ENCODE peak calls at places on chromosome 22, in six cellular contexts. O is GM19239, E is EH, Y is fibroblast of gingiva, Q is left cardiac atrium, B is NCI-H1092 treated with DMSO at 0.1 percent for 48 hours. D is an unnamed sample.

GRCh38 chr22:41355895-41356294 is 25.8 kb upstream of the TEF start:
- DNase-seq in Y (no peak), O (no peak), B (no peak), Q (no peak), E (no peak), D (no peak)

GRCh38 chr22:44697423-44698179 is 4.4 kb upstream of the PRR5 start:
- DNase-seq in B (no peak), Y (peak; percentile 47), E (peak; percentile 80), Q (peak; percentile 87), O (peak; percentile 91), D (peak; percentile 78)

GRCh38 chr22:50399751-50400331 is 56.7 kb downstream of the PPP6R2 start:
- DNase-seq in B (no peak), O (peak; percentile 28), Q (peak; percentile 34), Y (peak; percentile 18), E (peak; percentile 45), D (peak; percentile 29)

GRCh38 chr22:39498368-39498767 is 3.7 kb upstream of the MIEF1 start:
- DNase-seq in Q (peak; percentile 72), E (peak; percentile 13), B (peak; percentile 88), Y (no peak), O (no peak), D (no peak)

GRCh38 chr22:39808087-39808486 is 85.5 kb downstream of the ENTHD1 start:
- DNase-seq in B (no peak), Q (no peak), O (no peak), E (peak; percentile 50), Y (no peak), D (peak; percentile 53)

GRCh38 chr22:48639896-48640732 is 1187.6 kb downstream of the BRD1 start:
- DNase-seq in O (no peak), Q (no peak), Y (no peak), E (no peak), B (no peak), D (no peak)

GRCh38 chr22:27215826-27216320 is 558.5 kb downstream of the MIAT start:
- DNase-seq in Y (no peak), E (no peak), B (no peak), Q (no peak), O (no peak), D (no peak)

GRCh38 chr22:39814899-39815298 is 78.7 kb downstream of the ENTHD1 start:
- DNase-seq in O (no peak), Q (no peak), E (peak; percentile 41), Y (peak; percentile 33), B (no peak), D (peak; percentile 71)

GRCh38 chr22:38766076-38766777 is 10.4 kb upstream of the SUN2 start:
- DNase-seq in E (peak; percentile 65), Q (peak; percentile 64), Y (peak; percentile 34), B (peak; percentile 68), O (peak; percentile 38), D (peak; percentile 86)

GRCh38 chr22:37815593-37815992 is 7.6 kb upstream of the GALR3 start:
- DNase-seq in Y (no peak), E (no peak), B (no peak), O (no peak), Q (no peak), D (no peak)

GRCh38 chr22:20422965-20423635 is 14.5 kb downstream of the SCARF2 start:
- DNase-seq in B (no peak), E (peak; percentile 77), Y (peak; percentile 84), Q (peak; percentile 53), O (no peak), D (no peak)

GRCh38 chr22:21938071-21938822 is 14.4 kb downstream of the PPM1F start:
- DNase-seq in Y (peak; percentile 84), B (peak; percentile 95), E (peak; percentile 88), Q (peak; percentile 94), O (peak; percentile 96), D (peak; percentile 90)

GRCh38 chr22:43002198-43002577 is 12.8 kb downstream of the PACSIN2 start:
- DNase-seq in E (peak; percentile 91), B (no peak), O (no peak), Q (no peak), Y (peak; percentile 44), D (peak; percentile 95)

GRCh38 chr22:26671317-26672059 is 14.1 kb downstream of the MIAT start:
- DNase-seq in Q (peak; percentile 42), Y (no peak), O (peak; percentile 30), E (no peak), B (no peak), D (no peak)

GRCh38 chr22:20520093-20520511 is 12.7 kb downstream of the MED15 start:
- DNase-seq in Y (no peak), B (no peak), Q (no peak), O (no peak), E (peak; percentile 76), D (peak; percentile 95)

GRCh38 chr22:20510811-20511577 is 3.6 kb downstream of the MED15 start:
- DNase-seq in E (no peak), O (no peak), B (no peak), Q (no peak), Y (no peak), D (peak; percentile 33)

GRCh38 chr22:31754813-31755212 is 994 bp downstream of the DEPDC5 start:
- DNase-seq in Y (no peak), E (no peak), B (no peak), O (no peak), Q (no peak), D (no peak)

GRCh38 chr22:24411256-24412004 is 16.0 kb upstream of the ADORA2A start:
- DNase-seq in E (no peak), Q (no peak), O (no peak), Y (no peak), B (no peak), D (no peak)

GRCh38 chr22:49415219-49415951 is 412.3 kb downstream of the BRD1 start:
- DNase-seq in B (peak; percentile 1), Y (no peak), E (no peak), O (no peak), Q (no peak), D (no peak)

GRCh38 chr22:25045176-25045575 is 92.7 kb downstream of the KIAA1671 start:
- DNase-seq in Q (no peak), E (no peak), Y (no peak), O (no peak), B (no peak), D (no peak)

GRCh38 chr22:49517211-49517610 is 310.5 kb downstream of the BRD1 start:
- DNase-seq in Q (no peak), B (no peak), E (no peak), O (no peak), Y (no peak), D (no peak)

GRCh38 chr22:19289475-19290161 is 1.9 kb downstream of the CLTCL1 start:
- DNase-seq in O (no peak), B (no peak), Y (no peak), Q (no peak), E (peak; percentile 76), D (peak; percentile 77)

GRCh38 chr22:20089977-20090729 is 10.1 kb downstream of the DGCR8 start:
- DNase-seq in B (no peak), Q (no peak), Y (peak; percentile 71), O (no peak), E (peak; percentile 66), D (peak; percentile 46)

GRCh38 chr22:23815781-23816551 is 22.8 kb downstream of the DERL3 start:
- DNase-seq in O (no peak), Y (peak; percentile 21), B (no peak), Q (peak; percentile 51), E (peak; percentile 36), D (no peak)

GRCh38 chr22:24157783-24158170 is 23.5 kb upstream of the SUSD2 start:
- DNase-seq in O (no peak), Q (no peak), B (no peak), E (peak; percentile 36), Y (peak; percentile 17), D (peak; percentile 18)

GRCh38 chr22:42591987-42592386 is 22.7 kb downstream of the POLDIP3 start:
- DNase-seq in E (no peak), Q (no peak), B (no peak), O (no peak), Y (no peak), D (no peak)

GRCh38 chr22:30280495-30280894 is 8.8 kb downstream of the CASTOR1 start:
- DNase-seq in O (no peak), B (no peak), Q (no peak), E (no peak), Y (no peak), D (peak; percentile 33)

GRCh38 chr22:47064016-47064415 is 301.6 kb downstream of the TBC1D22A start:
- DNase-seq in Q (no peak), E (no peak), B (no peak), Y (no peak), O (no peak), D (no peak)

GRCh38 chr22:48138855-48139254 is 1376.4 kb downstream of the TBC1D22A start:
- DNase-seq in B (no peak), Q (no peak), O (no peak), E (no peak), Y (no peak), D (no peak)

GRCh38 chr22:23513705-23514104 is 66.4 kb downstream of the IGLL1 start:
- DNase-seq in Y (no peak), Q (no peak), O (no peak), E (no peak), B (no peak), D (no peak)

GRCh38 chr22:36852056-36852973 is 8.5 kb upstream of the NCF4 start:
- DNase-seq in B (no peak), Y (no peak), Q (no peak), O (no peak), E (no peak), D (no peak)